ENCODE peak calls at places on chromosomes 3 and 15, in six cellular contexts. F, O, I, U, D and Y are unnamed samples.

GRCh38 chr3:36701903-36702374 is 62.4 kb downstream of the DCLK3 start:
- DNase-seq in F (no peak), U (no peak), I (no peak), O (no peak), D (no peak), Y (no peak)

GRCh38 chr3:87413821-87414220 is 137.4 kb upstream of the POU1F1 start:
- DNase-seq in O (no peak), F (no peak), U (no peak), D (no peak), I (no peak), Y (no peak)

GRCh38 chr3:31937225-31937624 is 43.8 kb downstream of the OSBPL10 start:
- DNase-seq in O (no peak), F (no peak), I (no peak), D (no peak), U (no peak), Y (no peak)

GRCh38 chr15:20358066-20358780 is 183.4 kb downstream of the GOLGA6L6 start:
- DNase-seq in O (no peak), I (peak; percentile 49), U (no peak), F (no peak), D (no peak), Y (no peak)

GRCh38 chr3:197372076-197372661 is 73.8 kb upstream of the DLG1 start:
- DNase-seq in U (no peak), F (peak; percentile 60), O (no peak), D (peak; percentile 52), I (no peak), Y (no peak)

GRCh38 chr3:186640473-186640818 is 247 bp downstream of the FETUB start:
- DNase-seq in O (no peak), I (no peak), U (no peak), D (no peak), F (no peak), Y (no peak)

GRCh38 chr15:63264685-63265302 is 12.6 kb upstream of the APH1B start:
- DNase-seq in F (no peak), I (no peak), D (no peak), O (no peak), U (no peak), Y (no peak)

GRCh38 chr15:94370197-94370987 is 139.0 kb downstream of the MCTP2 start:
- DNase-seq in D (no peak), O (no peak), U (no peak), F (no peak), I (no peak), Y (no peak)

GRCh38 chr3:133479895-133480669 is 80.2 kb downstream of the BFSP2 start:
- DNase-seq in U (peak; percentile 79), O (no peak), D (no peak), F (no peak), I (no peak), Y (peak; percentile 65)

GRCh38 chr3:121574449-121574848 is 6.7 kb downstream of the ARGFX start:
- DNase-seq in I (no peak), U (peak; percentile 59), O (no peak), D (no peak), F (no peak), Y (no peak)

GRCh38 chr3:33629219-33629618 is 88.8 kb downstream of the CLASP2 start:
- DNase-seq in F (no peak), U (no peak), I (no peak), O (no peak), D (no peak), Y (no peak)

GRCh38 chr3:33639889-33640288 is 78.2 kb downstream of the CLASP2 start:
- DNase-seq in D (no peak), F (no peak), U (no peak), I (no peak), O (no peak), Y (no peak)

GRCh38 chr3:33637482-33637881 is 80.6 kb downstream of the CLASP2 start:
- DNase-seq in I (no peak), D (no peak), U (no peak), F (no peak), O (no peak), Y (no peak)

GRCh38 chr3:33636125-33636855 is 81.8 kb downstream of the CLASP2 start:
- DNase-seq in F (no peak), D (no peak), U (peak; percentile 44), O (no peak), I (no peak), Y (peak; percentile 39)

GRCh38 chr3:33634262-33634661 is 83.8 kb downstream of the CLASP2 start:
- DNase-seq in U (no peak), O (no peak), I (no peak), D (no peak), F (no peak), Y (no peak)
- H3K4me3 ChIP-seq in U (no peak overlapping the region), O (no peak overlapping the region), I (no peak overlapping the region), D (no peak overlapping the region), F (no peak overlapping the region), Y (no peak overlapping the region)

GRCh38 chr15:74959643-74959939 is 3.0 kb upstream of the RPP25 start:
- DNase-seq in U (no peak), I (no peak), O (no peak), D (no peak), F (no peak), Y (no peak)
- H3K4me3 ChIP-seq in U (no peak overlapping the region), I (no peak overlapping the region), O (no peak overlapping the region), D (no peak overlapping the region), F (no peak overlapping the region), Y (no peak overlapping the region)

DNA sequence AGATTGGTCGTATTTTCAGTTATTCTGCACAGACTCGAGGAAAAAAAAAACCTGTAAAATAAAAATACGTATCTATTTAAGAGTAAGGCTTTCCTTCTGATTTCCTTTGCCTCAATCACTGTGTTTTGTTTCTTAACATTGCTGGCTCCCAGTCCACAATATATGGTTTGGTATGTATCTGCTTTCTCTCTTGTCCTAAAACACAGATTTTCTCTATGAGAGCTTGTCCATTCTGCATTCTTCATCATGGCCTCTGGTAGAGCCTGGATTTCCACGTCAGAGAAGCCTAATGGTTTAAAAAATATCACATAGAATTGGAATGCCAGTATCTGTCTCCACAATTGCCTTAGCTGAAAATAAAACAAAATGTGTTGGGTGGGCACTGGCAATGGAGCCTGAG is 1.8 kb downstream of the CD200 start:
- DNase-seq in D (no peak), F (no peak), I (no peak), U (no peak), O (no peak), Y (no peak)
- H3K4me3 ChIP-seq in D (no peak overlapping the region), F (no peak overlapping the region), I (no peak overlapping the region), U (no peak overlapping the region), O (no peak overlapping the region), Y (no peak overlapping the region)

GRCh38 chr3:23051240-23052140 is 151.6 kb upstream of the UBE2E2 start:
- DNase-seq in U (no peak), D (no peak), F (no peak), O (no peak), I (no peak), Y (no peak)
- H3K4me3 ChIP-seq in U (no peak overlapping the region), D (no peak overlapping the region), F (no peak overlapping the region), O (no peak overlapping the region), I (no peak overlapping the region), Y (no peak overlapping the region)

DNA sequence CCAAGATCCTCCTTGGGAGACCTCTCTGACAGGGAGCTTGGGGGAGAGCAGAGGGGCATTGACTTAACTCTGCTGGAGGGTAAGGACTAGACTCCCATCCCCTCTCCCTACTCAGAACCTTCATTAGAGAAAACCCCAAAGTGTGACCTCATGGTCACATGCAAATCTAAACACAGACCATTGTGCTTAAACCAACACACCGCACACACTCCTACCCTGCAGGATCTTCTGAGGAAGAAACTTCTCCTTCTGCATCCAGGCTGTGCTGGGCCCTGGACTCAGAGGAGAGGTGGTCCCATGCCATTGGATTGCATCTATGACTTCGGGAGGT is 797 bp upstream of the PARP16 start:
- DNase-seq in U (no peak), O (no peak), F (no peak), D (no peak), I (no peak), Y (no peak)
- H3K4me3 ChIP-seq in U (no peak overlapping the region), O (no peak overlapping the region), F (no peak overlapping the region), D (no peak overlapping the region), I (no peak overlapping the region), Y (peak overlapping the region; percentile 52)

DNA sequence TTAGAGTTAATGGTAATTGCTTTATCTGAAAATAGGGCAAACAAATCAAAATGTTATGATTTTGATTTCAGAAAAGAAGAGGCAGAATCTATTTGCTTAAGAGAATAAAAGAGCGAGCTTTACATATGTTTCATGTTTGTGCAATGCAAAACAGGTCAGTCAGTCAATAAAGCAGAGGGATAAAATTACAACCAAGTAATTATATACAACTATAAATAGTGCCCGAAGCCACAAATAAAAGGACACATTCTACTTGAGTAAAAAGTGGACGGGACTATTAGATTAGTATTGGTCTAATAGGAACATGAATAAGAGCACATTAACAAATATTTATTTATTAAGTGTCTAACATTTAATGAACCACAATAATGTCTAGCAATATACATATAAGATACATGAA is 16.6 kb downstream of the HSPBAP1 start:
- DNase-seq in U (no peak), O (no peak), I (no peak), F (no peak), D (no peak), Y (no peak)
- H3K4me3 ChIP-seq in U (no peak overlapping the region), O (no peak overlapping the region), I (no peak overlapping the region), F (no peak overlapping the region), D (no peak overlapping the region), Y (no peak overlapping the region)